ENCODE peak calls at places on chromosomes 2 and 18, in nine cellular contexts. L, F, B, H, W, Q, I, N and J are unnamed samples.

GRCh38 chr18:45617284-45617683 is 2.0 kb downstream of the SLC14A2 start:
- DNase-seq in I (no peak), B (peak; percentile 61), N (no peak), Q (peak; percentile 94), F (peak; percentile 82), L (peak; percentile 75), H (no peak), W (no peak), J (peak; percentile 55)

GRCh38 chr18:22018366-22018765 is 151.0 kb upstream of the GATA6 start:
- DNase-seq in B (no peak), W (no peak), H (no peak), N (no peak), L (no peak), F (no peak), Q (no peak), I (no peak), J (no peak)

GRCh38 chr2:198173242-198173641 is 368.8 kb downstream of the PLCL1 start:
- DNase-seq in Q (no peak), W (no peak), N (no peak), I (no peak), F (no peak), H (no peak), L (no peak), B (no peak), J (no peak)

GRCh38 chr2:146874260-146874658 is 970.6 kb upstream of the ACVR2A start:
- DNase-seq in I (no peak), W (no peak), F (peak; percentile 89), L (peak; percentile 47), H (no peak), Q (no peak), N (no peak), B (no peak), J (peak; percentile 78)

GRCh38 chr18:58438984-58439311 is 189.9 kb downstream of the ALPK2 start:
- DNase-seq in L (no peak), I (no peak), W (no peak), N (no peak), F (no peak), Q (no peak), H (no peak), B (no peak), J (no peak)

GRCh38 chr2:36487947-36488346 is 110.0 kb downstream of the FEZ2 start:
- DNase-seq in H (no peak), B (no peak), N (no peak), I (no peak), W (no peak), Q (no peak), L (no peak), F (no peak), J (no peak)

GRCh38 chr2:232779465-232779864 is 3.1 kb upstream of the KCNJ13 start:
- DNase-seq in F (no peak), Q (no peak), W (no peak), L (no peak), N (no peak), H (no peak), I (no peak), B (no peak), J (no peak)

GRCh38 chr2:96374211-96374951 is 38.8 kb downstream of the NCAPH start:
- DNase-seq in L (peak; percentile 70), W (no peak), B (peak; percentile 69), Q (peak; percentile 72), F (peak; percentile 49), N (no peak), H (peak; percentile 76), I (no peak), J (no peak)

GRCh38 chr2:65366595-65367125 is 65.7 kb downstream of the SPRED2 start:
- DNase-seq in B (no peak), F (peak; percentile 100), L (peak; percentile 59), N (no peak), W (no peak), H (peak; percentile 42), Q (no peak), I (no peak), J (peak; percentile 95)

GRCh38 chr2:69021727-69022126 is 8.7 kb downstream of the ANTXR1 start:
- DNase-seq in Q (no peak), N (no peak), L (no peak), B (no peak), F (no peak), I (no peak), H (no peak), W (no peak), J (no peak)

GRCh38 chr2:237629739-237630138 is 2.4 kb downstream of the LRRFIP1 start:
- DNase-seq in N (no peak), F (peak; percentile 78), Q (no peak), H (no peak), I (no peak), B (no peak), L (no peak), W (no peak), J (peak; percentile 52)

GRCh38 chr18:77524909-77525308 is 275.3 kb downstream of the GALR1 start:
- DNase-seq in W (no peak), L (no peak), Q (no peak), N (no peak), B (no peak), F (no peak), I (no peak), H (no peak), J (no peak)

GRCh38 chr2:96396095-96396494 is 60.5 kb downstream of the NCAPH start:
- DNase-seq in B (no peak), L (peak; percentile 38), Q (peak; percentile 77), N (no peak), W (no peak), I (no peak), F (no peak), H (no peak), J (no peak)

GRCh38 chr18:40234217-40234616 is 1720.8 kb upstream of the PIK3C3 start:
- DNase-seq in N (no peak), F (no peak), Q (no peak), B (no peak), W (no peak), H (no peak), I (no peak), L (no peak), J (no peak)

GRCh38 chr18:72985686-72986085 is 117.9 kb upstream of the NETO1 start:
- DNase-seq in L (no peak), F (no peak), H (no peak), N (no peak), Q (no peak), I (no peak), W (no peak), B (no peak), J (no peak)

GRCh38 chr2:20093263-20094141 is 42.1 kb upstream of the LAPTM4A start:
- DNase-seq in H (peak; percentile 63), B (no peak), F (peak; percentile 89), Q (peak; percentile 73), N (peak; percentile 50), I (no peak), W (no peak), L (no peak), J (no peak)

GRCh38 chr2:9258501-9258900 is 51.9 kb downstream of the ASAP2 start:
- DNase-seq in N (no peak), Q (no peak), H (no peak), F (no peak), I (no peak), W (no peak), L (no peak), B (no peak), J (no peak)

GRCh38 chr2:237572742-237573101 is 6.3 kb downstream of the PRLH start:
- DNase-seq in Q (peak; percentile 47), N (no peak), F (no peak), B (no peak), H (no peak), L (no peak), I (no peak), W (no peak), J (no peak)

GRCh38 chr2:168278424-168278888 is 31.1 kb upstream of the STK39 start:
- DNase-seq in Q (no peak), L (no peak), N (no peak), H (no peak), W (no peak), F (peak; percentile 64), I (no peak), B (no peak), J (no peak)

GRCh38 chr2:224837558-224837957 is 121.4 kb upstream of the CCDC195 start:
- DNase-seq in H (no peak), N (no peak), F (peak; percentile 96), Q (no peak), L (no peak), I (no peak), B (no peak), W (no peak), J (peak; percentile 95)

GRCh38 chr18:8658858-8659485 is 46.4 kb upstream of the MTCL1 start:
- DNase-seq in I (no peak), H (no peak), W (no peak), L (no peak), Q (no peak), B (no peak), F (no peak), N (no peak), J (no peak)

GRCh38 chr2:215736653-215737290 is 276.6 kb downstream of the MREG start:
- DNase-seq in N (no peak), W (no peak), H (no peak), Q (no peak), I (no peak), L (no peak), B (no peak), F (peak; percentile 74), J (peak; percentile 56)

GRCh38 chr2:27083410-27084296 is 2.9 kb upstream of the KHK start:
- DNase-seq in F (no peak), H (no peak), L (no peak), I (no peak), B (no peak), W (no peak), Q (no peak), N (no peak), J (no peak)

GRCh38 chr2:11030909-11031308 is 119.2 kb downstream of the KCNF1 start:
- DNase-seq in F (no peak), L (no peak), B (no peak), W (no peak), H (no peak), N (no peak), I (no peak), Q (no peak), J (no peak)

GRCh38 chr18:43303376-43303775 is 26.1 kb upstream of the SYT4 start:
- DNase-seq in Q (no peak), F (no peak), N (no peak), I (no peak), B (no peak), W (no peak), L (no peak), H (no peak), J (no peak)

GRCh38 chr2:238101891-238102841 is 2.0 kb downstream of the ESPNL start:
- DNase-seq in F (no peak), B (peak; percentile 45), N (no peak), I (no peak), W (no peak), H (no peak), Q (peak; percentile 61), L (peak; percentile 33), J (no peak)

GRCh38 chr2:104849618-104850097 is 4.3 kb upstream of the POU3F3 start:
- DNase-seq in F (peak; percentile 59), Q (peak; percentile 71), N (peak; percentile 89), I (no peak), W (no peak), H (peak; percentile 23), B (no peak), L (no peak), J (no peak)

GRCh38 chr2:108909917-108910515 is 79.0 kb downstream of the EDAR start:
- DNase-seq in Q (no peak), B (no peak), L (no peak), W (no peak), H (no peak), F (no peak), N (no peak), I (no peak), J (no peak)

GRCh38 chr2:38702413-38702812 is 36.5 kb downstream of the GALM start:
- DNase-seq in H (no peak), F (peak; percentile 96), B (no peak), L (no peak), N (no peak), W (no peak), Q (no peak), I (no peak), J (peak; percentile 80)

GRCh38 chr2:80531319-80531718 is 226.8 kb upstream of the LRRTM1 start:
- DNase-seq in B (no peak), Q (no peak), W (no peak), F (no peak), H (no peak), N (no peak), I (no peak), L (no peak), J (no peak)

GRCh38 chr18:13225261-13225660 is 6.7 kb downstream of the LDLRAD4 start:
- DNase-seq in N (no peak), L (no peak), H (no peak), W (no peak), B (no peak), Q (no peak), F (no peak), I (no peak), J (no peak)